ENCODE peak calls at places on chromosomes 3 and 15, in seven cellular contexts. J is cardiac muscle cell, F is trophoblast cell, U is ascending aorta, N is K562, D is body of pancreas, L is uterus. S is an unnamed sample.

GRCh38 chr15:99440551-99441426 is 125.0 kb upstream of the MEF2A start:
- DNase-seq in N (peak; percentile 17), F (no peak), J (no peak), L (no peak), U (no peak), D (peak; percentile 11), S (no peak)

GRCh38 chr3:183826448-183826847 is 1.1 kb upstream of the MAP6D1 start:
- DNase-seq in D (peak; percentile 47), L (no peak), F (no peak), U (no peak), J (peak; percentile 8), N (no peak), S (peak; percentile 22)

GRCh38 chr15:38886315-38887163 is 321.9 kb upstream of the RASGRP1 start:
- DNase-seq in J (no peak), N (no peak), F (peak; percentile 67), U (no peak), D (no peak), L (no peak), S (no peak)

GRCh38 chr3:128689060-128689459 is 36.9 kb upstream of the RAB7A start:
- DNase-seq in L (no peak), J (no peak), N (no peak), F (no peak), D (no peak), U (no peak), S (no peak)

GRCh38 chr15:34783986-34784385 is 11.4 kb downstream of the ACTC1 start:
- DNase-seq in N (no peak), L (no peak), F (no peak), J (no peak), D (no peak), U (no peak), S (no peak)

GRCh38 chr3:64915778-64916177 is 228.0 kb upstream of the ADAMTS9 start:
- DNase-seq in L (peak; percentile 40), N (peak; percentile 36), J (no peak), U (no peak), F (no peak), D (no peak), S (no peak)

GRCh38 chr15:71975816-71976150 is 142.2 kb downstream of the MYO9A start:
- DNase-seq in D (no peak), F (no peak), L (no peak), N (no peak), U (no peak), J (no peak), S (no peak)

GRCh38 chr3:19457449-19457848 is 309.1 kb downstream of the KCNH8 start:
- DNase-seq in U (no peak), J (no peak), D (no peak), L (no peak), N (no peak), F (peak; percentile 16), S (no peak)

GRCh38 chr3:118666-119065 is 77.9 kb upstream of the CHL1 start:
- DNase-seq in U (no peak), J (no peak), D (no peak), F (no peak), L (no peak), N (no peak), S (no peak)

GRCh38 chr15:89761929-89762328 is 10.9 kb upstream of the MESP1 start:
- DNase-seq in L (no peak), J (no peak), U (no peak), F (no peak), D (no peak), N (no peak), S (no peak)

GRCh38 chr15:89761009-89761831 is 10.2 kb upstream of the MESP1 start:
- DNase-seq in N (no peak), U (no peak), L (no peak), D (peak; percentile 77), F (no peak), J (no peak), S (no peak)

GRCh38 chr15:89758981-89759380 is 7.9 kb upstream of the MESP1 start:
- DNase-seq in J (no peak), L (no peak), N (no peak), D (no peak), F (no peak), U (no peak), S (no peak)

GRCh38 chr15:89759835-89760234 is 8.8 kb upstream of the MESP1 start:
- DNase-seq in D (no peak), U (no peak), F (no peak), J (no peak), N (no peak), L (no peak), S (no peak)

DNA sequence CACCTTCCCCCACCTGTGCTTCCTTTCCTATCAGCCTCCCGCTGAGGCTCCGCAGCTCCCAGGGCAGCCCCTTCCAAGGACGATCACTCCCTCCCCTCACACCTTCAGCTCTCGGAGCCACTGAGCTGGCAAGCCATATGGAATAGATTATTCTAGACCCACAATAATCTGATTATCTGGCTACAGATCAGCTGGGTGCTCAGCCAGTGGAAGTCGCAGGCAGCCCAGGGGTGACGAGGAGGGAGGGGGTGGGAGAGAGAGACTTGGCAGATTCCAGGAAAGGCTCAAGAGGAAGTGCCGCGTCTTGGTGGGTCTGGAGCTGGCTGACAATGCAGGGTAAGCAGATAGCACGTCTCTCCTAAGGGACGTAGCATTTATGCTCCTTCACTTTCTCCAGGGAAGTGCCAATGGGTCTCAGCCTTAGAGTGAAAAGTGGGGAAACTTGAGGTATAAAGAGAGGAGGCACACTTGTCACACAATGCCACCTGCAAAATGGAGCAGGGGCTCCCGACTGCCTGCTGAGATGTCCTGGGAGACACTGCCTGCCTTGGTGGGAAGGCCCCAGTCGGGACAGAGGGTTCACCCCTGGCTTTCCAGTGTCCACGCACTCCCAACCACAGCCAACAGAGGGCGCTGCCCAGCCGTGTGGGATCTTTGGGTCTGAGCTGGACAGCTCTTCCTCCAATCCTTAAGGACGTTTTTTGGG is 9.4 kb upstream of the MESP1 start:
- DNase-seq in D (peak; percentile 90), N (peak; percentile 90), L (peak; percentile 34), F (peak; percentile 92), U (no peak), J (peak; percentile 81), S (peak; percentile 42)
- H3K27me3 ChIP-seq in D (no peaks in the 10 kb centered on the region), N (no peaks in the 10 kb centered on the region), L (no peaks in the 10 kb centered on the region), F (no peaks in the 10 kb centered on the region), U (no peaks in the 10 kb centered on the region), J (no peaks in the 10 kb centered on the region), S (no peaks in the 10 kb centered on the region)

GRCh38 chr15:70093070-70093469 is 4.6 kb downstream of the TLE3 start:
- DNase-seq in N (no peak), L (no peak), U (no peak), F (no peak), J (no peak), D (no peak), S (no peak)
- H3K36me3 ChIP-seq in N (peaks cover 65% of the 10 kb centered on the region), L (no peaks in the 10 kb centered on the region), U (peaks cover 3% of the 10 kb centered on the region), F (peaks cover 28% of the 10 kb centered on the region), J (no peaks in the 10 kb centered on the region), D (no peaks in the 10 kb centered on the region), S (no peaks in the 10 kb centered on the region)

DNA sequence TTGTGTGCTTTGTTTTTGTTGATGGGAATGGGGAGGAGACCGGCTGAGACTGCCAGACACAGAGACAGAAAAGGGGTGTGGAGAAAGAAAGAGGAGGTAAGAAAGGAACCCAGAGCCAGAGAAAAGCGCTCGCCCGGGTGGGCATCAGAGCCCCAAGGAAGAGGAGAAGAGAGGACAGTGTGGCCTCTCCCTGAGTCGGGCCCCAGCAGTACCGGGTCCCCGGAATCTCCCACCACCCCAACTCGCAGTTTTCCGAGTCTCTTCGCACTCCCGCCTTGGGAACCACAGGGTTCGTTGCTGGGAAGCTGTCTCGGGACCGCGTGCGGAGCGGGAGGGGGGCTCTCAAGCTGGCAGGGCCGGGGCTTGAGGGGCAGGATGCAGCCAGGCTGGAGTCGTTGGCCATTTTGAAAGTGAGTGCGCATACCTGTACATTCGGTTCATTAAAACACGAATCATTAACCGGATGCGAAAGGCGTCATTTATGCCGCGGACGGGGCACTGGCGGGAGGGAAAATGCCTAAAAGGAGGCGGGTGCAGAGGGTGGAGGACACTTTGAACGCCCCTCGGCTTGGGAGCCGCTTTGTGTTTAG is 3.2 kb downstream of the SKOR1 start:
- DNase-seq in U (no peak), J (no peak), D (no peak), N (no peak), L (no peak), F (no peak), S (no peak)
- H3K27me3 ChIP-seq in U (peaks cover 64% of the 10 kb centered on the region), J (peaks cover 100% of the 10 kb centered on the region), D (peaks cover 81% of the 10 kb centered on the region), N (peaks cover 26% of the 10 kb centered on the region), L (peaks cover 83% of the 10 kb centered on the region), F (peaks cover 93% of the 10 kb centered on the region), S (peaks cover 98% of the 10 kb centered on the region)

GRCh38 chr3:48588230-48588629 is 6.9 kb downstream of the COL7A1 start:
- DNase-seq in U (no peak), L (no peak), F (no peak), N (no peak), D (no peak), J (no peak), S (no peak)
- H3K36me3 ChIP-seq in U (no peaks in the 10 kb centered on the region), L (no peaks in the 10 kb centered on the region), F (peaks cover 73% of the 10 kb centered on the region), N (no peaks in the 10 kb centered on the region), D (no peaks in the 10 kb centered on the region), J (peaks cover 27% of the 10 kb centered on the region), S (no peaks in the 10 kb centered on the region)

GRCh38 chr15:100966997-100967396 is 47.8 kb downstream of the LRRK1 start:
- DNase-seq in N (no peak), J (no peak), F (peak; percentile 14), L (no peak), D (no peak), U (no peak), S (no peak)

GRCh38 chr15:100968043-100968966 is 49.1 kb downstream of the LRRK1 start:
- DNase-seq in L (no peak), N (no peak), U (no peak), F (peak; percentile 71), J (no peak), D (no peak), S (no peak)

GRCh38 chr15:100975043-100975442 is 55.9 kb downstream of the LRRK1 start:
- DNase-seq in U (no peak), F (no peak), N (no peak), L (no peak), J (no peak), D (no peak), S (no peak)

GRCh38 chr15:100973351-100974034 is 54.3 kb downstream of the LRRK1 start:
- DNase-seq in N (no peak), F (peak; percentile 15), J (peak; percentile 70), U (no peak), L (no peak), D (no peak), S (no peak)

DNA sequence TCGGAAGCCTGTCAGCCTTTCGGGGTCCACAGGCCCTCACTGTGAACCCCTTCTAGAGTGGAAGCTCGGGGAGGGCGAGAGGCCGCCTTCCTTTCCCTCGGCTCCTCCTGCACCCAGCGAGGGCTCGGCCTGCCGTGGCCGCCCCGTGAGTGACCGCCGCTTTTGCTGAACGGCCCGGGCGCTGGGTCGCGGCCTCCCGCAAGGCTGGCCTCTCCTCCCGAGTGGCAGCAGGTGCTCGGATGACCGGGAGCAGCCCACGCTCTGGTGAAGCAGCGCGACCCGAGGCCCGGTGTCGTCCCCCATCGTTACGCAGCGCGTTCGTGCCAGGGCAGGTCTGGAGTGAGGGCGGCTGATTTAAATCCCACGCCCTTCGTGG is 53.8 kb downstream of the LRRK1 start:
- DNase-seq in L (no peak), F (no peak), U (no peak), N (no peak), D (no peak), J (no peak), S (no peak)
- H3K27me3 ChIP-seq in L (no peaks in the 10 kb centered on the region), F (peaks cover 21% of the 10 kb centered on the region), U (no peaks in the 10 kb centered on the region), N (peaks cover 16% of the 10 kb centered on the region), D (no peaks in the 10 kb centered on the region), J (peaks cover 75% of the 10 kb centered on the region), S (peaks cover 21% of the 10 kb centered on the region)